ENCODE peak calls at places on chromosomes 6 and 20, in four cellular contexts. V is bronchial epithelial cell; T is stimulated activated CD4-positive, alpha-beta T cell treated with anti-CD3 and anti-CD28 coated beads, TNF-alpha, amount 100 ng/mL, for 48 hours; Y is SW 1271. M is an unnamed sample.

GRCh38 chr20:44081888-44082287 is 105.1 kb downstream of the JPH2 start:
- DNase-seq in Y (no peak), T (no peak), V (no peak), M (no peak)

GRCh38 chr20:41331731-41332130 is 8.9 kb upstream of the LPIN3 start:
- DNase-seq in Y (no peak), V (no peak), T (no peak), M (no peak)

GRCh38 chr6:14488185-14488584 is 370.6 kb downstream of the CD83 start:
- DNase-seq in T (no peak), V (no peak), Y (no peak), M (no peak)

GRCh38 chr6:125863023-125863422 is 72.3 kb downstream of the NCOA7 start:
- DNase-seq in V (no peak), Y (no peak), T (no peak), M (no peak)

GRCh38 chr6:40543133-40543532 is 44.0 kb downstream of the LRFN2 start:
- DNase-seq in V (peak; percentile 63), Y (no peak), T (no peak), M (no peak)

GRCh38 chr6:27761391-27761790 is 150.8 kb downstream of the OR2B2 start:
- DNase-seq in Y (no peak), V (no peak), T (peak; percentile 17), M (no peak)

GRCh38 chr6:158758464-158758863 is 60.7 kb downstream of the EZR start:
- DNase-seq in T (no peak), V (no peak), Y (no peak), M (no peak)

GRCh38 chr20:18314786-18315406 is 26.6 kb downstream of the ZNF133 start:
- DNase-seq in T (no peak), Y (peak; percentile 9), V (peak; percentile 100), M (no peak)

GRCh38 chr20:60728705-60729104 is 523.4 kb upstream of the CDH4 start:
- DNase-seq in T (no peak), Y (no peak), V (no peak), M (no peak)

GRCh38 chr6:161265975-161266374 is 7.9 kb downstream of the AGPAT4 start:
- DNase-seq in T (no peak), Y (no peak), V (no peak), M (no peak)

GRCh38 chr20:63014710-63015109 is 7.9 kb upstream of the BHLHE23 start:
- DNase-seq in V (no peak), Y (no peak), T (no peak), M (no peak)

GRCh38 chr20:62159835-62160234 is 16.3 kb downstream of the SS18L1 start:
- DNase-seq in T (no peak), Y (no peak), V (peak; percentile 98), M (no peak)

GRCh38 chr6:1286972-1287600 is 24.8 kb upstream of the FOXQ1 start:
- DNase-seq in V (peak; percentile 100), T (no peak), Y (no peak), M (no peak)

GRCh38 chr6:4780360-4780812 is 4.2 kb downstream of the CDYL start:
- DNase-seq in V (peak; percentile 50), T (no peak), Y (no peak), M (no peak)

GRCh38 chr6:44043036-44043478 is 84.2 kb downstream of the MRPL14 start:
- DNase-seq in Y (peak; percentile 45), T (no peak), V (peak; percentile 58), M (peak; percentile 71)

GRCh38 chr6:163192591-163192990 is 221.9 kb upstream of the QKI start:
- DNase-seq in T (no peak), Y (no peak), V (no peak), M (no peak)

GRCh38 chr6:16276991-16277981 is 38.9 kb downstream of the GMPR start:
- DNase-seq in V (peak; percentile 90), T (peak; percentile 8), Y (peak; percentile 80), M (peak; percentile 51)

GRCh38 chr6:134722996-134723871 is 226.7 kb downstream of the ALDH8A1 start:
- DNase-seq in V (no peak), T (no peak), Y (no peak), M (no peak)

GRCh38 chr6:22622390-22622789 is 53.0 kb downstream of the HDGFL1 start:
- DNase-seq in V (no peak), Y (no peak), T (no peak), M (no peak)

GRCh38 chr6:79635179-79635578 is 4.0 kb downstream of the SH3BGRL2 start:
- DNase-seq in V (peak; percentile 85), T (no peak), Y (no peak), M (no peak)

GRCh38 chr6:136188492-136188891 is 61.6 kb downstream of the MTFR2 start:
- DNase-seq in Y (no peak), V (no peak), T (no peak), M (no peak)

GRCh38 chr6:14415452-14415851 is 297.9 kb downstream of the CD83 start:
- DNase-seq in Y (no peak), T (no peak), V (no peak), M (no peak)

GRCh38 chr20:9981834-9982233 is 53.0 kb upstream of the ANKEF1 start:
- DNase-seq in Y (no peak), V (no peak), T (no peak), M (no peak)

GRCh38 chr20:420169-420620 is 12.1 kb downstream of the RBCK1 start:
- DNase-seq in Y (no peak), T (no peak), V (no peak), M (no peak)

GRCh38 chr20:38645318-38645717 is 43.7 kb downstream of the ARHGAP40 start:
- DNase-seq in Y (no peak), T (no peak), V (no peak), M (no peak)

GRCh38 chr20:460707-461106 is 1.6 kb downstream of the TBC1D20 start:
- DNase-seq in V (no peak), T (no peak), Y (no peak), M (no peak)

GRCh38 chr6:105587349-105588115 is 184.7 kb upstream of the PREP start:
- DNase-seq in V (peak; percentile 70), Y (no peak), T (no peak), M (no peak)

GRCh38 chr20:46375771-46376170 is 30.6 kb downstream of the ELMO2 start:
- DNase-seq in T (no peak), Y (no peak), V (peak; percentile 67), M (no peak)

GRCh38 chr20:11544029-11544678 is 373.5 kb upstream of the BTBD3 start:
- DNase-seq in T (no peak), Y (no peak), V (peak; percentile 72), M (peak; percentile 48)

GRCh38 chr6:141359953-141360352 is 772.8 kb upstream of the GJE1 start:
- DNase-seq in V (no peak), T (no peak), Y (no peak), M (no peak)

GRCh38 chr6:33160728-33161323 is 31.4 kb downstream of the COL11A2 start:
- DNase-seq in T (no peak), Y (no peak), V (peak; percentile 27), M (no peak)

GRCh38 chr20:37071481-37071911 is 24.3 kb downstream of the RBL1 start:
- DNase-seq in Y (no peak), T (peak; percentile 11), V (peak; percentile 89), M (no peak)

GRCh38 chr6:56734334-56734733 is 91.6 kb upstream of the DST start:
- DNase-seq in T (no peak), V (no peak), Y (no peak), M (no peak)

GRCh38 chr20:37377346-37378081 is 31.6 kb downstream of the SRC start:
- DNase-seq in V (no peak), T (no peak), Y (no peak), M (no peak)

GRCh38 chr20:4667836-4668235 is 53.9 kb upstream of the PRND start:
- DNase-seq in T (no peak), V (no peak), Y (no peak), M (no peak)

GRCh38 chr20:58471161-58471834 is 43.9 kb downstream of the APCDD1L start:
- DNase-seq in T (no peak), Y (no peak), V (no peak), M (no peak)

GRCh38 chr20:34717230-34718095 is 13.3 kb downstream of the TP53INP2 start:
- DNase-seq in V (no peak), Y (no peak), T (no peak), M (no peak)

M was measured in Panc1.